ENCODE peak calls at places on chromosomes 13 and 19, in six cellular contexts. D, J, U, T, V and X are unnamed samples.

GRCh38 chr19:31350693-31351211 is 1.5 kb upstream of the TSHZ3 start:
- DNase-seq in J (no peak), U (no peak), D (no peak), T (no peak), V (no peak), X (no peak)

GRCh38 chr13:75365724-75366173 is 116.2 kb downstream of the TBC1D4 start:
- DNase-seq in D (no peak), J (peak; percentile 43), V (no peak), U (no peak), T (no peak), X (peak; percentile 79)

GRCh38 chr19:6065685-6066365 is 44.5 kb downstream of the RFX2 start:
- DNase-seq in D (peak; percentile 58), J (no peak), V (peak; percentile 21), T (no peak), U (no peak), X (no peak)

GRCh38 chr13:30737511-30738342 is 2.4 kb downstream of the ALOX5AP start:
- DNase-seq in U (no peak), T (no peak), V (no peak), D (no peak), J (no peak), X (no peak)

GRCh38 chr13:26061947-26062346 is 10.1 kb upstream of the SHISA2 start:
- DNase-seq in U (no peak), J (peak; percentile 54), V (no peak), D (no peak), T (no peak), X (no peak)

GRCh38 chr19:49110567-49110966 is 3.6 kb upstream of the LIN7B start:
- DNase-seq in U (no peak), T (no peak), D (no peak), J (no peak), V (no peak), X (no peak)

GRCh38 chr13:112838038-112838965 is 130.7 kb upstream of the MCF2L start:
- DNase-seq in T (no peak), U (no peak), D (no peak), V (no peak), J (no peak), X (no peak)

GRCh38 chr19:22545751-22546150 is 88.4 kb upstream of the ZNF492 start:
- DNase-seq in D (no peak), U (no peak), T (no peak), J (no peak), V (no peak), X (no peak)

GRCh38 chr13:49627831-49628652 is at the start of gene ARL11:
- DNase-seq in V (peak; percentile 33), J (no peak), U (no peak), D (peak; percentile 56), T (no peak), X (peak; percentile 45)

GRCh38 chr19:27774337-27774736 is 1438.6 kb downstream of the UQCRFS1 start:
- DNase-seq in U (no peak), T (no peak), V (no peak), J (no peak), D (no peak), X (no peak)

GRCh38 chr19:54105796-54106195 is 3.1 kb downstream of the NDUFA3 start:
- DNase-seq in U (no peak), J (no peak), V (no peak), T (no peak), D (no peak), X (no peak)

GRCh38 chr13:64556391-64556790 is 2673.7 kb downstream of the PCDH9 start:
- DNase-seq in T (no peak), J (no peak), D (no peak), U (no peak), V (no peak), X (no peak)

GRCh38 chr13:53124568-53125094 is 96.0 kb downstream of the OLFM4 start:
- DNase-seq in V (no peak), J (no peak), T (no peak), U (no peak), D (no peak), X (no peak)

GRCh38 chr13:110913322-110913721 is 1.5 kb downstream of the ANKRD10 start:
- DNase-seq in V (no peak), D (peak; percentile 15), U (no peak), T (no peak), J (no peak), X (no peak)

GRCh38 chr13:35979378-35979911 is 151.7 kb downstream of the DCLK1 start:
- DNase-seq in U (peak; percentile 76), T (peak; percentile 86), V (no peak), J (peak; percentile 74), D (no peak), X (no peak)

GRCh38 chr19:53086949-53087348 is 16.3 kb downstream of the ZNF160 start:
- DNase-seq in D (no peak), J (no peak), U (no peak), T (no peak), V (no peak), X (no peak)

GRCh38 chr13:33677215-33677614 is 140.7 kb upstream of the RFC3 start:
- DNase-seq in U (no peak), J (no peak), V (no peak), T (no peak), D (no peak), X (no peak)

GRCh38 chr19:32397736-32398135 is 7.8 kb upstream of the DPY19L3 start:
- DNase-seq in D (no peak), J (no peak), V (no peak), T (peak; percentile 57), U (no peak), X (no peak)

GRCh38 chr19:35044317-35045117 is 3.0 kb downstream of the HPN start:
- DNase-seq in T (no peak), J (no peak), D (peak; percentile 70), U (no peak), V (peak; percentile 46), X (no peak)

GRCh38 chr19:1082165-1082927 is 12.8 kb downstream of the POLR2E start:
- DNase-seq in T (no peak), D (peak; percentile 88), J (no peak), V (peak; percentile 84), U (no peak), X (no peak)

GRCh38 chr13:51357928-51358595 is 18.6 kb downstream of the SERPINE3 start:
- DNase-seq in J (no peak), D (no peak), T (no peak), U (no peak), V (no peak), X (no peak)

GRCh38 chr13:110618167-110618566 is 2.8 kb downstream of the NAXD start:
- DNase-seq in J (no peak), U (no peak), V (no peak), T (no peak), D (no peak), X (no peak)

GRCh38 chr19:6800991-6801396 is 28.5 kb downstream of the VAV1 start:
- DNase-seq in U (no peak), T (no peak), D (no peak), J (peak; percentile 7), V (no peak), X (no peak)

GRCh38 chr19:4495471-4495870 is 22.8 kb downstream of the PLIN4 start:
- DNase-seq in J (no peak), T (no peak), U (no peak), D (no peak), V (no peak), X (no peak)

GRCh38 chr13:84279166-84279565 is 396.9 kb upstream of the SLITRK1 start:
- DNase-seq in V (no peak), J (no peak), U (no peak), T (no peak), D (no peak), X (no peak)

GRCh38 chr13:51005566-51005965 is 96.0 kb downstream of the RNASEH2B start:
- DNase-seq in D (no peak), J (no peak), T (no peak), V (no peak), U (no peak), X (no peak)

GRCh38 chr19:40650749-40651305 is 39.6 kb downstream of the NUMBL start:
- DNase-seq in D (no peak), T (peak; percentile 88), V (no peak), U (no peak), J (peak; percentile 70), X (no peak)

GRCh38 chr19:43560687-43561086 is 14.6 kb downstream of the XRCC1 start:
- DNase-seq in D (peak; percentile 23), U (no peak), T (no peak), V (no peak), J (no peak), X (no peak)

GRCh38 chr13:67049744-67050143 is 180.4 kb downstream of the PCDH9 start:
- DNase-seq in V (no peak), D (no peak), U (no peak), T (no peak), J (no peak), X (no peak)

GRCh38 chr13:67045357-67045756 is 184.8 kb downstream of the PCDH9 start:
- DNase-seq in D (no peak), U (no peak), V (no peak), T (no peak), J (no peak), X (no peak)

GRCh38 chr13:67043901-67044300 is 186.2 kb downstream of the PCDH9 start:
- DNase-seq in J (no peak), V (no peak), T (no peak), D (no peak), U (no peak), X (no peak)

GRCh38 chr13:67048793-67049150 is 181.4 kb downstream of the PCDH9 start:
- DNase-seq in V (no peak), J (peak; percentile 11), D (no peak), U (no peak), T (no peak), X (no peak)

DNA sequence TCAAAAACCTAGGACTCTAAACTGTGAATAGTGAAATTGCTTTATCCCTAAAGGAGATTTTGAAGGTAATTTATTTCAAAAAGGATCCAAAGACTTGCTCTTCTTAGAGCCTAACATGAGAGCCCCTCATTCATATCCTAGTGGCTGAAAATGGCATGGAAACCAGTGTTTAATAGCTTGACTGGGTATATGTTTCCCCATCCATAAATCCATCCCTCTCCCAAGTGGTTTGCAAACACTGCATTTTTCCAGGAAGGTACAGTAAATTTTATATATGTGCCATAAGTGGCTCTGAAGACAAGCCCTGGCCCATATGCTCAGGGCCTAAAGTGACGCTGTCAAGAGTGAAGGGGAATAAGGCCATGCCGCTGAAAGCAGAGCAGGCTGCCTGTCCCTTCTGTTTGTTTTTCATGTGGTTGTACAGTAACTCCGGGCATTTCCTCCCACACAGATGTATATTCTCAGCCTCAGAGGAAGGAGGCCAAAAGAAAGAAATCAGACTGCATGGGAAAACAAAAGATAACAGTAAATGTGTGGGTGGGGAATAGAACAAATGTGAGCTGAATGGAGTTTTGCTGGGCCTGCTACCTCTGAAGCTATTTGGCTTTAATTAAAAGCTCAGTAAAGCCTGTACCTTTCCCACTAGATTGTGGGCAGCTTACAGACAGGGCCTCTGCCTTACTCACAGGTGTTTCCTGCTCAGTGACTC is 181.9 kb downstream of the PCDH9 start:
- DNase-seq in U (no peak), D (no peak), V (no peak), T (no peak), J (no peak), X (no peak)
- TF ChIP-seq CTCF in U (no peak), D (no peak), V (no peak), T (no peak), J (no peak), X (no peak)

GRCh38 chr19:39435499-39436349 is at the start of gene RPS16:
- DNase-seq in D (peak; percentile 99), T (peak; percentile 94), U (peak; percentile 89), J (peak; percentile 84), V (peak; percentile 99), X (peak; percentile 91)
- TF ChIP-seq CTCF in D (no peak), T (no peak), U (no peak), J (no peak), V (no peak), X (no peak)

GRCh38 chr19:38675611-38676010 is 28.2 kb downstream of the ACTN4 start:
- DNase-seq in J (no peak), V (no peak), D (no peak), T (no peak), U (no peak), X (no peak)
- TF ChIP-seq CTCF in J (no peak), V (no peak), D (no peak), T (no peak), U (no peak), X (no peak)

GRCh38 chr13:22278336-22278929 is 607.6 kb downstream of the FGF9 start:
- DNase-seq in J (no peak), U (no peak), T (no peak), V (peak; percentile 51), D (peak; percentile 75), X (peak; percentile 27)
- TF ChIP-seq CTCF in J (no peak), U (peak; percentile 43), T (no peak), V (peak; percentile 71), D (peak; percentile 44), X (peak; percentile 45)